ENCODE peak calls at places on chromosomes 3 and 15, in nine cellular contexts. One of them, this sample, is unnamed.

GRCh38 chr15:31262901-31263671 is 63.5 kb upstream of the KLF13 start:
- DNase-seq in cardiac muscle cell: no peak
- DNase-seq in stimulated activated CD4-positive, alpha-beta T cell treated with anti-CD3 and anti-CD28 coated beads, Interleukin-12 subunit alpha, Interleukin-12 subunit beta, amount 100 ng/mL, for 4 hours: no peak
- DNase-seq in activated CD8-positive, alpha-beta memory T cell treated with anti-CD3 and anti-CD28 coated beads for 24 hours: peak; percentile 59
- DNase-seq in activated CD4-positive, alpha-beta memory T cell treated with anti-CD3 and anti-CD28 coated beads, Interleukin-2, amount 10 ng/mL, durations not matched to agents 7 days and 5 days: no peak
- DNase-seq in ACHN: peak; percentile 7
- DNase-seq in neural progenitor cell: no peak
- DNase-seq in upper lobe of right lung: peak; percentile 65
- DNase-seq in posterior cingulate gyrus: peak; percentile 52
- DNase-seq in this sample: no peak

GRCh38 chr15:80779658-80780415 is 667 bp downstream of the CEMIP start:
- DNase-seq in neural progenitor cell: peak; percentile 51
- DNase-seq in upper lobe of right lung: peak; percentile 67
- DNase-seq in ACHN: peak; percentile 25
- DNase-seq in cardiac muscle cell: peak; percentile 42
- DNase-seq in activated CD8-positive, alpha-beta memory T cell treated with anti-CD3 and anti-CD28 coated beads for 24 hours: no peak
- DNase-seq in activated CD4-positive, alpha-beta memory T cell treated with anti-CD3 and anti-CD28 coated beads, Interleukin-2, amount 10 ng/mL, durations not matched to agents 7 days and 5 days: no peak
- DNase-seq in stimulated activated CD4-positive, alpha-beta T cell treated with anti-CD3 and anti-CD28 coated beads, Interleukin-12 subunit alpha, Interleukin-12 subunit beta, amount 100 ng/mL, for 4 hours: no peak
- DNase-seq in posterior cingulate gyrus: peak; percentile 76
- DNase-seq in this sample: no peak

GRCh38 chr3:188559069-188559410 is 405.1 kb downstream of the LPP start:
- DNase-seq in posterior cingulate gyrus: no peak
- DNase-seq in stimulated activated CD4-positive, alpha-beta T cell treated with anti-CD3 and anti-CD28 coated beads, Interleukin-12 subunit alpha, Interleukin-12 subunit beta, amount 100 ng/mL, for 4 hours: no peak
- DNase-seq in cardiac muscle cell: no peak
- DNase-seq in ACHN: no peak
- DNase-seq in neural progenitor cell: no peak
- DNase-seq in upper lobe of right lung: no peak
- DNase-seq in activated CD4-positive, alpha-beta memory T cell treated with anti-CD3 and anti-CD28 coated beads, Interleukin-2, amount 10 ng/mL, durations not matched to agents 7 days and 5 days: no peak
- DNase-seq in activated CD8-positive, alpha-beta memory T cell treated with anti-CD3 and anti-CD28 coated beads for 24 hours: no peak
- DNase-seq in this sample: peak; percentile 38

GRCh38 chr3:161471211-161471610 is 25.4 kb upstream of the OTOL1 start:
- DNase-seq in upper lobe of right lung: no peak
- DNase-seq in activated CD8-positive, alpha-beta memory T cell treated with anti-CD3 and anti-CD28 coated beads for 24 hours: no peak
- DNase-seq in cardiac muscle cell: no peak
- DNase-seq in ACHN: no peak
- DNase-seq in posterior cingulate gyrus: no peak
- DNase-seq in activated CD4-positive, alpha-beta memory T cell treated with anti-CD3 and anti-CD28 coated beads, Interleukin-2, amount 10 ng/mL, durations not matched to agents 7 days and 5 days: no peak
- DNase-seq in stimulated activated CD4-positive, alpha-beta T cell treated with anti-CD3 and anti-CD28 coated beads, Interleukin-12 subunit alpha, Interleukin-12 subunit beta, amount 100 ng/mL, for 4 hours: no peak
- DNase-seq in neural progenitor cell: no peak
- DNase-seq in this sample: no peak

GRCh38 chr3:168157301-168157700 is 61.6 kb upstream of the GOLIM4 start:
- DNase-seq in posterior cingulate gyrus: no peak
- DNase-seq in cardiac muscle cell: no peak
- DNase-seq in stimulated activated CD4-positive, alpha-beta T cell treated with anti-CD3 and anti-CD28 coated beads, Interleukin-12 subunit alpha, Interleukin-12 subunit beta, amount 100 ng/mL, for 4 hours: no peak
- DNase-seq in neural progenitor cell: no peak
- DNase-seq in activated CD8-positive, alpha-beta memory T cell treated with anti-CD3 and anti-CD28 coated beads for 24 hours: no peak
- DNase-seq in upper lobe of right lung: no peak
- DNase-seq in activated CD4-positive, alpha-beta memory T cell treated with anti-CD3 and anti-CD28 coated beads, Interleukin-2, amount 10 ng/mL, durations not matched to agents 7 days and 5 days: no peak
- DNase-seq in ACHN: no peak
- DNase-seq in this sample: no peak

GRCh38 chr3:53899730-53900129 is 8.1 kb upstream of the SELENOK start:
- DNase-seq in neural progenitor cell: no peak
- DNase-seq in activated CD4-positive, alpha-beta memory T cell treated with anti-CD3 and anti-CD28 coated beads, Interleukin-2, amount 10 ng/mL, durations not matched to agents 7 days and 5 days: no peak
- DNase-seq in stimulated activated CD4-positive, alpha-beta T cell treated with anti-CD3 and anti-CD28 coated beads, Interleukin-12 subunit alpha, Interleukin-12 subunit beta, amount 100 ng/mL, for 4 hours: no peak
- DNase-seq in ACHN: no peak
- DNase-seq in posterior cingulate gyrus: no peak
- DNase-seq in cardiac muscle cell: no peak
- DNase-seq in activated CD8-positive, alpha-beta memory T cell treated with anti-CD3 and anti-CD28 coated beads for 24 hours: no peak
- DNase-seq in upper lobe of right lung: no peak
- DNase-seq in this sample: no peak

GRCh38 chr3:16028604-16029003 is 145.9 kb upstream of the GALNT15 start:
- DNase-seq in activated CD4-positive, alpha-beta memory T cell treated with anti-CD3 and anti-CD28 coated beads, Interleukin-2, amount 10 ng/mL, durations not matched to agents 7 days and 5 days: no peak
- DNase-seq in stimulated activated CD4-positive, alpha-beta T cell treated with anti-CD3 and anti-CD28 coated beads, Interleukin-12 subunit alpha, Interleukin-12 subunit beta, amount 100 ng/mL, for 4 hours: no peak
- DNase-seq in posterior cingulate gyrus: no peak
- DNase-seq in activated CD8-positive, alpha-beta memory T cell treated with anti-CD3 and anti-CD28 coated beads for 24 hours: no peak
- DNase-seq in ACHN: no peak
- DNase-seq in cardiac muscle cell: no peak
- DNase-seq in upper lobe of right lung: no peak
- DNase-seq in neural progenitor cell: no peak
- DNase-seq in this sample: no peak

GRCh38 chr15:73982251-73982962 is 9.7 kb downstream of the STOML1 start:
- DNase-seq in ACHN: peak; percentile 93
- DNase-seq in stimulated activated CD4-positive, alpha-beta T cell treated with anti-CD3 and anti-CD28 coated beads, Interleukin-12 subunit alpha, Interleukin-12 subunit beta, amount 100 ng/mL, for 4 hours: no peak
- DNase-seq in activated CD4-positive, alpha-beta memory T cell treated with anti-CD3 and anti-CD28 coated beads, Interleukin-2, amount 10 ng/mL, durations not matched to agents 7 days and 5 days: peak; percentile 45
- DNase-seq in posterior cingulate gyrus: peak; percentile 80
- DNase-seq in upper lobe of right lung: peak; percentile 91
- DNase-seq in neural progenitor cell: no peak
- DNase-seq in activated CD8-positive, alpha-beta memory T cell treated with anti-CD3 and anti-CD28 coated beads for 24 hours: peak; percentile 64
- DNase-seq in cardiac muscle cell: no peak
- DNase-seq in this sample: peak; percentile 62

GRCh38 chr3:13019706-13020105 is 53.5 kb downstream of the IQSEC1 start:
- DNase-seq in upper lobe of right lung: no peak
- DNase-seq in cardiac muscle cell: no peak
- DNase-seq in activated CD8-positive, alpha-beta memory T cell treated with anti-CD3 and anti-CD28 coated beads for 24 hours: no peak
- DNase-seq in ACHN: no peak
- DNase-seq in posterior cingulate gyrus: peak; percentile 72
- DNase-seq in activated CD4-positive, alpha-beta memory T cell treated with anti-CD3 and anti-CD28 coated beads, Interleukin-2, amount 10 ng/mL, durations not matched to agents 7 days and 5 days: no peak
- DNase-seq in stimulated activated CD4-positive, alpha-beta T cell treated with anti-CD3 and anti-CD28 coated beads, Interleukin-12 subunit alpha, Interleukin-12 subunit beta, amount 100 ng/mL, for 4 hours: no peak
- DNase-seq in neural progenitor cell: no peak
- DNase-seq in this sample: no peak

GRCh38 chr3:33278106-33278672 is 947 bp downstream of the FBXL2 start:
- DNase-seq in activated CD8-positive, alpha-beta memory T cell treated with anti-CD3 and anti-CD28 coated beads for 24 hours: no peak
- DNase-seq in ACHN: peak; percentile 23
- DNase-seq in stimulated activated CD4-positive, alpha-beta T cell treated with anti-CD3 and anti-CD28 coated beads, Interleukin-12 subunit alpha, Interleukin-12 subunit beta, amount 100 ng/mL, for 4 hours: no peak
- DNase-seq in activated CD4-positive, alpha-beta memory T cell treated with anti-CD3 and anti-CD28 coated beads, Interleukin-2, amount 10 ng/mL, durations not matched to agents 7 days and 5 days: no peak
- DNase-seq in cardiac muscle cell: peak; percentile 28
- DNase-seq in upper lobe of right lung: no peak
- DNase-seq in neural progenitor cell: no peak
- DNase-seq in posterior cingulate gyrus: no peak
- DNase-seq in this sample: peak; percentile 13

GRCh38 chr3:153246805-153247204 is 84.8 kb downstream of the RAP2B start:
- DNase-seq in stimulated activated CD4-positive, alpha-beta T cell treated with anti-CD3 and anti-CD28 coated beads, Interleukin-12 subunit alpha, Interleukin-12 subunit beta, amount 100 ng/mL, for 4 hours: no peak
- DNase-seq in activated CD4-positive, alpha-beta memory T cell treated with anti-CD3 and anti-CD28 coated beads, Interleukin-2, amount 10 ng/mL, durations not matched to agents 7 days and 5 days: no peak
- DNase-seq in ACHN: no peak
- DNase-seq in cardiac muscle cell: no peak
- DNase-seq in posterior cingulate gyrus: no peak
- DNase-seq in activated CD8-positive, alpha-beta memory T cell treated with anti-CD3 and anti-CD28 coated beads for 24 hours: no peak
- DNase-seq in neural progenitor cell: no peak
- DNase-seq in upper lobe of right lung: no peak
- DNase-seq in this sample: no peak

GRCh38 chr3:159080236-159080635 is 278.4 kb downstream of the MFSD1 start:
- DNase-seq in ACHN: no peak
- DNase-seq in activated CD4-positive, alpha-beta memory T cell treated with anti-CD3 and anti-CD28 coated beads, Interleukin-2, amount 10 ng/mL, durations not matched to agents 7 days and 5 days: no peak
- DNase-seq in posterior cingulate gyrus: no peak
- DNase-seq in neural progenitor cell: no peak
- DNase-seq in stimulated activated CD4-positive, alpha-beta T cell treated with anti-CD3 and anti-CD28 coated beads, Interleukin-12 subunit alpha, Interleukin-12 subunit beta, amount 100 ng/mL, for 4 hours: no peak
- DNase-seq in upper lobe of right lung: no peak
- DNase-seq in activated CD8-positive, alpha-beta memory T cell treated with anti-CD3 and anti-CD28 coated beads for 24 hours: no peak
- DNase-seq in cardiac muscle cell: no peak
- DNase-seq in this sample: no peak

GRCh38 chr3:42019144-42019952 is 57.4 kb upstream of the ULK4 start:
- DNase-seq in cardiac muscle cell: no peak
- DNase-seq in stimulated activated CD4-positive, alpha-beta T cell treated with anti-CD3 and anti-CD28 coated beads, Interleukin-12 subunit alpha, Interleukin-12 subunit beta, amount 100 ng/mL, for 4 hours: no peak
- DNase-seq in neural progenitor cell: no peak
- DNase-seq in posterior cingulate gyrus: no peak
- DNase-seq in upper lobe of right lung: no peak
- DNase-seq in activated CD4-positive, alpha-beta memory T cell treated with anti-CD3 and anti-CD28 coated beads, Interleukin-2, amount 10 ng/mL, durations not matched to agents 7 days and 5 days: no peak
- DNase-seq in ACHN: no peak
- DNase-seq in activated CD8-positive, alpha-beta memory T cell treated with anti-CD3 and anti-CD28 coated beads for 24 hours: no peak
- DNase-seq in this sample: no peak

GRCh38 chr3:110932515-110933095 is 139.0 kb upstream of the NECTIN3 start:
- DNase-seq in activated CD8-positive, alpha-beta memory T cell treated with anti-CD3 and anti-CD28 coated beads for 24 hours: no peak
- DNase-seq in activated CD4-positive, alpha-beta memory T cell treated with anti-CD3 and anti-CD28 coated beads, Interleukin-2, amount 10 ng/mL, durations not matched to agents 7 days and 5 days: no peak
- DNase-seq in neural progenitor cell: no peak
- DNase-seq in posterior cingulate gyrus: no peak
- DNase-seq in ACHN: no peak
- DNase-seq in stimulated activated CD4-positive, alpha-beta T cell treated with anti-CD3 and anti-CD28 coated beads, Interleukin-12 subunit alpha, Interleukin-12 subunit beta, amount 100 ng/mL, for 4 hours: no peak
- DNase-seq in upper lobe of right lung: no peak
- DNase-seq in cardiac muscle cell: no peak
- DNase-seq in this sample: no peak

GRCh38 chr15:59170998-59171397 is 35.6 kb upstream of the LDHAL6B start:
- DNase-seq in neural progenitor cell: no peak
- DNase-seq in posterior cingulate gyrus: no peak
- DNase-seq in activated CD8-positive, alpha-beta memory T cell treated with anti-CD3 and anti-CD28 coated beads for 24 hours: peak; percentile 19
- DNase-seq in cardiac muscle cell: no peak
- DNase-seq in ACHN: no peak
- DNase-seq in activated CD4-positive, alpha-beta memory T cell treated with anti-CD3 and anti-CD28 coated beads, Interleukin-2, amount 10 ng/mL, durations not matched to agents 7 days and 5 days: no peak
- DNase-seq in stimulated activated CD4-positive, alpha-beta T cell treated with anti-CD3 and anti-CD28 coated beads, Interleukin-12 subunit alpha, Interleukin-12 subunit beta, amount 100 ng/mL, for 4 hours: no peak
- DNase-seq in upper lobe of right lung: peak; percentile 44
- DNase-seq in this sample: no peak

GRCh38 chr3:188776447-188776846 is 395.3 kb upstream of the TPRG1 start:
- DNase-seq in stimulated activated CD4-positive, alpha-beta T cell treated with anti-CD3 and anti-CD28 coated beads, Interleukin-12 subunit alpha, Interleukin-12 subunit beta, amount 100 ng/mL, for 4 hours: no peak
- DNase-seq in cardiac muscle cell: no peak
- DNase-seq in activated CD8-positive, alpha-beta memory T cell treated with anti-CD3 and anti-CD28 coated beads for 24 hours: no peak
- DNase-seq in upper lobe of right lung: no peak
- DNase-seq in ACHN: peak; percentile 15
- DNase-seq in activated CD4-positive, alpha-beta memory T cell treated with anti-CD3 and anti-CD28 coated beads, Interleukin-2, amount 10 ng/mL, durations not matched to agents 7 days and 5 days: no peak
- DNase-seq in neural progenitor cell: peak; percentile 42
- DNase-seq in posterior cingulate gyrus: no peak
- DNase-seq in this sample: no peak

GRCh38 chr3:129026728-129027543 is 25.8 kb downstream of the EFCC1 start:
- DNase-seq in upper lobe of right lung: peak; percentile 93
- DNase-seq in cardiac muscle cell: peak; percentile 94
- DNase-seq in neural progenitor cell: peak; percentile 91
- DNase-seq in activated CD4-positive, alpha-beta memory T cell treated with anti-CD3 and anti-CD28 coated beads, Interleukin-2, amount 10 ng/mL, durations not matched to agents 7 days and 5 days: peak; percentile 95
- DNase-seq in stimulated activated CD4-positive, alpha-beta T cell treated with anti-CD3 and anti-CD28 coated beads, Interleukin-12 subunit alpha, Interleukin-12 subunit beta, amount 100 ng/mL, for 4 hours: peak; percentile 84
- DNase-seq in posterior cingulate gyrus: peak; percentile 94
- DNase-seq in ACHN: peak; percentile 91
- DNase-seq in activated CD8-positive, alpha-beta memory T cell treated with anti-CD3 and anti-CD28 coated beads for 24 hours: peak; percentile 92
- DNase-seq in this sample: peak; percentile 94

GRCh38 chr3:49359623-49360022 is 1.5 kb upstream of the GPX1 start:
- DNase-seq in activated CD8-positive, alpha-beta memory T cell treated with anti-CD3 and anti-CD28 coated beads for 24 hours: no peak
- DNase-seq in cardiac muscle cell: no peak
- DNase-seq in upper lobe of right lung: no peak
- DNase-seq in activated CD4-positive, alpha-beta memory T cell treated with anti-CD3 and anti-CD28 coated beads, Interleukin-2, amount 10 ng/mL, durations not matched to agents 7 days and 5 days: no peak
- DNase-seq in stimulated activated CD4-positive, alpha-beta T cell treated with anti-CD3 and anti-CD28 coated beads, Interleukin-12 subunit alpha, Interleukin-12 subunit beta, amount 100 ng/mL, for 4 hours: no peak
- DNase-seq in ACHN: peak; percentile 65
- DNase-seq in posterior cingulate gyrus: no peak
- DNase-seq in neural progenitor cell: no peak
- DNase-seq in this sample: peak; percentile 53

GRCh38 chr3:190044142-190044541 is 76.6 kb downstream of the P3H2 start:
- DNase-seq in posterior cingulate gyrus: no peak
- DNase-seq in neural progenitor cell: no peak
- DNase-seq in activated CD4-positive, alpha-beta memory T cell treated with anti-CD3 and anti-CD28 coated beads, Interleukin-2, amount 10 ng/mL, durations not matched to agents 7 days and 5 days: no peak
- DNase-seq in stimulated activated CD4-positive, alpha-beta T cell treated with anti-CD3 and anti-CD28 coated beads, Interleukin-12 subunit alpha, Interleukin-12 subunit beta, amount 100 ng/mL, for 4 hours: no peak
- DNase-seq in activated CD8-positive, alpha-beta memory T cell treated with anti-CD3 and anti-CD28 coated beads for 24 hours: no peak
- DNase-seq in ACHN: peak; percentile 32
- DNase-seq in cardiac muscle cell: no peak
- DNase-seq in upper lobe of right lung: no peak
- DNase-seq in this sample: no peak

GRCh38 chr15:28273468-28273867 is 48.5 kb downstream of the HERC2 start:
- DNase-seq in activated CD4-positive, alpha-beta memory T cell treated with anti-CD3 and anti-CD28 coated beads, Interleukin-2, amount 10 ng/mL, durations not matched to agents 7 days and 5 days: no peak
- DNase-seq in activated CD8-positive, alpha-beta memory T cell treated with anti-CD3 and anti-CD28 coated beads for 24 hours: no peak
- DNase-seq in upper lobe of right lung: no peak
- DNase-seq in posterior cingulate gyrus: no peak
- DNase-seq in ACHN: no peak
- DNase-seq in stimulated activated CD4-positive, alpha-beta T cell treated with anti-CD3 and anti-CD28 coated beads, Interleukin-12 subunit alpha, Interleukin-12 subunit beta, amount 100 ng/mL, for 4 hours: no peak
- DNase-seq in cardiac muscle cell: peak; percentile 44
- DNase-seq in neural progenitor cell: peak; percentile 51
- DNase-seq in this sample: peak; percentile 52